ENCODE peak calls at places on chromosome 22, in four cellular contexts. X is neuronal stem cell, W is IMR-90, M is mesendoderm. Q is an unnamed sample.

GRCh38 chr22:50118557-50119168 is 28.9 kb downstream of the MOV10L1 start:
- DNase-seq in M (peak), W (peak), X (no peak), Q (no peak)

GRCh38 chr22:29306175-29306829 is at the start of gene GAS2L1:
- DNase-seq in X (peak), W (peak), M (peak), Q (peak)

GRCh38 chr22:29031236-29031982 is 30.2 kb downstream of the C22orf31 start:
- DNase-seq in M (peak), W (peak), X (peak), Q (peak)

GRCh38 chr22:30902496-30903357 is 65.8 kb downstream of the MORC2 start:
- DNase-seq in X (no peak), W (no peak), M (no peak), Q (peak)

GRCh38 chr22:49815641-49816071 is 12.0 kb downstream of the BRD1 start:
- DNase-seq in X (no peak), W (peak), M (no peak), Q (no peak)

GRCh38 chr22:36010913-36011312 is 17.7 kb downstream of the RBFOX2 start:
- DNase-seq in X (no peak), W (peak), M (no peak), Q (no peak)

GRCh38 chr22:43207386-43207785 is 20.5 kb upstream of the TTLL12 start:
- DNase-seq in X (no peak), W (no peak), M (no peak), Q (no peak)

GRCh38 chr22:50734986-50735738 is 2.8 kb upstream of the ACR start:
- DNase-seq in M (no peak), X (no peak), W (no peak), Q (no peak)

GRCh38 chr22:24270556-24271405 is at the start of gene SPECC1L:
- DNase-seq in W (peak), M (peak), X (peak), Q (peak)
- H4K8ac ChIP-seq in W (peak), M (no peak), X (no peak), Q (peak)

GRCh38 chr22:25170426-25170980 is 29.2 kb upstream of the CRYBB3 start:
- DNase-seq in X (no peak), W (no peak), M (no peak), Q (no peak)
- H2BK15ac ChIP-seq in X (no peak), W (no peak), M (no peak), Q (no peak)

GRCh38 chr22:32804036-32804435 is 2.5 kb downstream of the TIMP3 start:
- DNase-seq in W (peak), M (no peak), X (no peak), Q (no peak)
- H4K8ac ChIP-seq in W (no peak), M (no peak), X (no peak), Q (no peak)

GRCh38 chr22:37551981-37552380 is 8.3 kb upstream of the CDC42EP1 start:
- DNase-seq in X (no peak), M (no peak), W (no peak), Q (no peak)
- H2BK15ac ChIP-seq in X (peak), M (no peak), W (peak), Q (no peak)

GRCh38 chr22:40818747-40819662 is at the start of gene SLC25A17:
- DNase-seq in W (peak), M (peak), X (peak), Q (peak)
- H4K8ac ChIP-seq in W (peak), M (no peak), X (peak), Q (peak)

DNA sequence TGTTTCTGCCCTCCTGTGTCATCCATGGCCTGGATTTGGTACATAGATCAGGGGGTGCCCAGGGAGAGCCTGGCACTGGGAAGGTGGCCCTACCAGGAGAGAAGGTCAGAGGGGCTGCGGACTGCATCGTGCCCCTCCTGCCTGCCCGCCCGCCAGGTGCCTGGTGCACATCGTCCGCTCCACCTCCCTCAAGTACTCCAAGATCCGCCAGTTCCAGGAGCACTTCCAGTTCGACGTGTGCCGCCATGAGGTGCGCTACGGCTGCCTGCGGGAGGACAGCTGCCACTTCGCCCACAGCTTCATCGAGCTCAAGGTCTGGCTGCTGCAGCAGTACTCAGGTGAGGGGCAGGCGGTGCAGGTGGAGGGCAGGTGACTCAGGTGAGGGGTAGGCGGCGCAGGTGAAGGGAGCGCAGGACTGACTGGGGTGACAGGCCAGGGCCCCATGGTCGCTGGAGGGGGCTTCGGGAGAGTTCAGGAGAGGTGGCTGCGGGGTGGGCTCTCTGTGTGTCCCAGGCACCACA is 32.7 kb upstream of the TEF start:
- DNase-seq in M (no peak), X (no peak), W (no peak), Q (no peak)
- H2BK15ac ChIP-seq in M (no peak), X (no peak), W (no peak), Q (no peak)

DNA sequence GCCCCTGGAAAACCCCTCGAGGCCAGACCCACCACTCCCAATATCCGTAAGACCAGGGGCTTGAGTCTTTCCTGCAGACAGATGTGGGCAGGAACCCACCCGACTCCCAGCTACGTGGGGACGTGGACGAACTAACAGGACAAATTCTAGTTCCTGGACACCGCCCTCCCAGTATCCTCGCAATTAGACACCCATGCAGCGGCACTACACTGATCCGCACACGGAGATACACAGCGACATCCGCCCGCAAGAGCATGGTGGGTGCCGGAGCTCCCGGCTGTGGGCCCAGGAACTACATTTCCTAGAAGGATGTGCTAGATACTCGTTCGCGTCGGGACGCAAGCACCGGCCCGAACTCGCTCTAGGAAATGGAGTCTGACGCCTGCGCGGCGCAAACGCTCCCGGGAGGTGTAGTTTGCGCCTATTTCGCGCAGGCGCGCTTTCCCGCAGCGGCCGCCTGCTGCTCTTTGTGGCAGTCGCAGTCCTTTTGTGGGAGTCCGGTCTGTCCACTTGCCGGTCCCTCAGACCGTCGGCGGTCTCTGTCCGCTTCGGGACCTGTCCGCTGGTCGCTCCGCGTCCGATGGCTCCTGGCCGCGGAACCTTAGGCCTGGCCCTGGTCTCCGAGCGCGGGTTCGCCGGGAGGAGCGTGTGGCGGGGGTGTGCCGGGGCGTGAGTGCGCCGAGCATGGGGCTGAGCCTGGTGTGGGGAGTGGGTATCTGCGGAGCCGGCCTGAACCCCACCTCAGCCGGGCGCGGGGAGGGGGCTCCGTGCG is at the start of gene ZNF74:
- DNase-seq in X (peak), M (peak), W (peak), Q (peak)
- H4K8ac ChIP-seq in X (peak), M (peak), W (peak), Q (peak)